ENCODE peak calls at places on chromosome 16, in nine cellular contexts. One of them, this sample, is unnamed.

GRCh38 chr16:17396762-17397498 is 73.8 kb downstream of the XYLT1 start:
- DNase-seq in ovary: peak; percentile 31
- DNase-seq in tibial artery: peak; percentile 79
- DNase-seq in left lung: no peak
- DNase-seq in cardiac muscle cell: peak; percentile 89
- DNase-seq in tibial nerve: no peak
- DNase-seq in ascending aorta: no peak
- DNase-seq in psoas muscle: no peak
- DNase-seq in endodermal cell: no peak
- DNase-seq in this sample: peak; percentile 81

GRCh38 chr16:2715519-2715918 is 4.5 kb downstream of the PRSS27 start:
- DNase-seq in ovary: peak; percentile 44
- DNase-seq in tibial artery: peak; percentile 66
- DNase-seq in left lung: peak; percentile 92
- DNase-seq in cardiac muscle cell: peak; percentile 66
- DNase-seq in tibial nerve: peak; percentile 25
- DNase-seq in ascending aorta: peak; percentile 70
- DNase-seq in psoas muscle: peak; percentile 81
- DNase-seq in endodermal cell: peak; percentile 90
- DNase-seq in this sample: peak; percentile 67

GRCh38 chr16:84058664-84059063 is 16.1 kb upstream of the SLC38A8 start:
- DNase-seq in ovary: no peak
- DNase-seq in tibial artery: no peak
- DNase-seq in left lung: peak; percentile 54
- DNase-seq in cardiac muscle cell: peak; percentile 45
- DNase-seq in tibial nerve: no peak
- DNase-seq in ascending aorta: no peak
- DNase-seq in psoas muscle: peak; percentile 38
- DNase-seq in endodermal cell: no peak
- DNase-seq in this sample: no peak

GRCh38 chr16:82011199-82011641 is at the start of gene SDR42E1:
- DNase-seq in ovary: no peak
- DNase-seq in tibial artery: no peak
- DNase-seq in left lung: peak; percentile 87
- DNase-seq in cardiac muscle cell: no peak
- DNase-seq in tibial nerve: no peak
- DNase-seq in ascending aorta: no peak
- DNase-seq in psoas muscle: no peak
- DNase-seq in endodermal cell: no peak
- DNase-seq in this sample: peak; percentile 85

GRCh38 chr16:24717411-24717810 is 12.0 kb upstream of the TNRC6A start:
- DNase-seq in ovary: no peak
- DNase-seq in tibial artery: no peak
- DNase-seq in left lung: no peak
- DNase-seq in cardiac muscle cell: peak; percentile 94
- DNase-seq in tibial nerve: peak; percentile 67
- DNase-seq in ascending aorta: no peak
- DNase-seq in psoas muscle: no peak
- DNase-seq in endodermal cell: no peak
- DNase-seq in this sample: no peak

GRCh38 chr16:73172621-73173312 is 124.8 kb upstream of the ZFHX3 start:
- DNase-seq in ovary: peak; percentile 75
- DNase-seq in tibial artery: peak; percentile 87
- DNase-seq in left lung: no peak
- DNase-seq in cardiac muscle cell: peak; percentile 97
- DNase-seq in tibial nerve: peak; percentile 83
- DNase-seq in ascending aorta: peak; percentile 86
- DNase-seq in psoas muscle: peak; percentile 73
- DNase-seq in endodermal cell: peak; percentile 75
- DNase-seq in this sample: peak; percentile 96

GRCh38 chr16:78503501-78504110 is 404.2 kb downstream of the WWOX start:
- DNase-seq in ovary: peak; percentile 51
- DNase-seq in tibial artery: no peak
- DNase-seq in left lung: no peak
- DNase-seq in cardiac muscle cell: peak; percentile 82
- DNase-seq in tibial nerve: peak; percentile 88
- DNase-seq in ascending aorta: no peak
- DNase-seq in psoas muscle: no peak
- DNase-seq in endodermal cell: peak; percentile 64
- DNase-seq in this sample: peak; percentile 54

GRCh38 chr16:15983898-15984297 is 34.5 kb downstream of the ABCC1 start:
- DNase-seq in ovary: no peak
- DNase-seq in tibial artery: no peak
- DNase-seq in left lung: no peak
- DNase-seq in cardiac muscle cell: no peak
- DNase-seq in tibial nerve: no peak
- DNase-seq in ascending aorta: peak; percentile 73
- DNase-seq in psoas muscle: peak; percentile 8
- DNase-seq in endodermal cell: no peak
- DNase-seq in this sample: no peak

GRCh38 chr16:89922477-89922883 is 662 bp upstream of the TUBB3 start:
- DNase-seq in ovary: peak; percentile 58
- DNase-seq in tibial artery: peak; percentile 86
- DNase-seq in left lung: peak; percentile 88
- DNase-seq in cardiac muscle cell: peak; percentile 92
- DNase-seq in tibial nerve: peak; percentile 53
- DNase-seq in ascending aorta: peak; percentile 94
- DNase-seq in psoas muscle: peak; percentile 75
- DNase-seq in endodermal cell: peak; percentile 92
- DNase-seq in this sample: peak; percentile 55

GRCh38 chr16:75227361-75228142 is 8.8 kb downstream of the CTRB1 start:
- DNase-seq in ovary: no peak
- DNase-seq in tibial artery: peak; percentile 64
- DNase-seq in left lung: peak; percentile 58
- DNase-seq in cardiac muscle cell: no peak
- DNase-seq in tibial nerve: no peak
- DNase-seq in ascending aorta: no peak
- DNase-seq in psoas muscle: peak; percentile 47
- DNase-seq in endodermal cell: no peak
- DNase-seq in this sample: peak; percentile 77

GRCh38 chr16:21199607-21200218 is 11.7 kb downstream of the ZP2 start:
- DNase-seq in ovary: no peak
- DNase-seq in tibial artery: no peak
- DNase-seq in left lung: no peak
- DNase-seq in cardiac muscle cell: no peak
- DNase-seq in tibial nerve: no peak
- DNase-seq in ascending aorta: no peak
- DNase-seq in psoas muscle: no peak
- DNase-seq in endodermal cell: no peak
- DNase-seq in this sample: no peak

GRCh38 chr16:84040206-84040822 is 2.3 kb downstream of the SLC38A8 start:
- DNase-seq in ovary: no peak
- DNase-seq in tibial artery: no peak
- DNase-seq in left lung: peak; percentile 48
- DNase-seq in cardiac muscle cell: no peak
- DNase-seq in tibial nerve: no peak
- DNase-seq in ascending aorta: no peak
- DNase-seq in psoas muscle: no peak
- DNase-seq in endodermal cell: no peak
- DNase-seq in this sample: no peak

GRCh38 chr16:11202260-11203091 is 53.5 kb downstream of the SOCS1 start:
- DNase-seq in ovary: no peak
- DNase-seq in tibial artery: no peak
- DNase-seq in left lung: no peak
- DNase-seq in cardiac muscle cell: no peak
- DNase-seq in tibial nerve: no peak
- DNase-seq in ascending aorta: no peak
- DNase-seq in psoas muscle: no peak
- DNase-seq in endodermal cell: peak; percentile 65
- DNase-seq in this sample: no peak

GRCh38 chr16:48612621-48613020 is 2.6 kb upstream of the N4BP1 start:
- DNase-seq in ovary: no peak
- DNase-seq in tibial artery: no peak
- DNase-seq in left lung: no peak
- DNase-seq in cardiac muscle cell: no peak
- DNase-seq in tibial nerve: no peak
- DNase-seq in ascending aorta: no peak
- DNase-seq in psoas muscle: no peak
- DNase-seq in endodermal cell: no peak
- DNase-seq in this sample: no peak

GRCh38 chr16:85249830-85250455 is 137.7 kb upstream of the CIBAR2 start:
- DNase-seq in ovary: no peak
- DNase-seq in tibial artery: no peak
- DNase-seq in left lung: no peak
- DNase-seq in cardiac muscle cell: no peak
- DNase-seq in tibial nerve: no peak
- DNase-seq in ascending aorta: no peak
- DNase-seq in psoas muscle: no peak
- DNase-seq in endodermal cell: no peak
- DNase-seq in this sample: no peak

GRCh38 chr16:391885-392335 is 5.1 kb upstream of the NME4 start:
- DNase-seq in ovary: no peak
- DNase-seq in tibial artery: peak; percentile 76
- DNase-seq in left lung: peak; percentile 84
- DNase-seq in cardiac muscle cell: peak; percentile 75
- DNase-seq in tibial nerve: no peak
- DNase-seq in ascending aorta: peak; percentile 70
- DNase-seq in psoas muscle: peak; percentile 80
- DNase-seq in endodermal cell: peak; percentile 96
- DNase-seq in this sample: peak; percentile 68

GRCh38 chr16:56939801-56940200 is 7.9 kb downstream of the HERPUD1 start:
- DNase-seq in ovary: no peak
- DNase-seq in tibial artery: peak; percentile 23
- DNase-seq in left lung: no peak
- DNase-seq in cardiac muscle cell: no peak
- DNase-seq in tibial nerve: no peak
- DNase-seq in ascending aorta: no peak
- DNase-seq in psoas muscle: no peak
- DNase-seq in endodermal cell: no peak
- DNase-seq in this sample: no peak
- H3K4me1 ChIP-seq in ovary: peaks cover 5% of the 10 kb centered on the region
- H3K4me1 ChIP-seq in tibial artery: no peaks in the 10 kb centered on the region
- H3K4me1 ChIP-seq in left lung: peaks cover 13% of the 10 kb centered on the region
- H3K4me1 ChIP-seq in cardiac muscle cell: no peaks in the 10 kb centered on the region
- H3K4me1 ChIP-seq in tibial nerve: peaks cover 32% of the 10 kb centered on the region
- H3K4me1 ChIP-seq in ascending aorta: peaks cover 2% of the 10 kb centered on the region
- H3K4me1 ChIP-seq in psoas muscle: peaks cover 18% of the 10 kb centered on the region
- H3K4me1 ChIP-seq in endodermal cell: no peaks in the 10 kb centered on the region
- H3K4me1 ChIP-seq in this sample: peaks cover 92% of the 10 kb centered on the region

GRCh38 chr16:67861877-67862276 is 11.0 kb upstream of the EDC4 start:
- DNase-seq in ovary: no peak
- DNase-seq in tibial artery: no peak
- DNase-seq in left lung: no peak
- DNase-seq in cardiac muscle cell: no peak
- DNase-seq in tibial nerve: no peak
- DNase-seq in ascending aorta: no peak
- DNase-seq in psoas muscle: no peak
- DNase-seq in endodermal cell: no peak
- DNase-seq in this sample: no peak
- H3K27ac ChIP-seq in ovary: no peak overlapping the region
- H3K27ac ChIP-seq in tibial artery: peak overlapping the region; percentile 91
- H3K27ac ChIP-seq in left lung: no peak overlapping the region
- H3K27ac ChIP-seq in cardiac muscle cell: no peak overlapping the region
- H3K27ac ChIP-seq in tibial nerve: peak overlapping the region; percentile 88
- H3K27ac ChIP-seq in ascending aorta: peak overlapping the region; percentile 90
- H3K27ac ChIP-seq in psoas muscle: peak overlapping the region; percentile 92
- H3K27ac ChIP-seq in endodermal cell: no peak overlapping the region
- H3K27ac ChIP-seq in this sample: no peak overlapping the region

GRCh38 chr16:52071101-52071500 is 475.8 kb downstream of the TOX3 start:
- DNase-seq in ovary: no peak
- DNase-seq in tibial artery: no peak
- DNase-seq in left lung: no peak
- DNase-seq in cardiac muscle cell: no peak
- DNase-seq in tibial nerve: no peak
- DNase-seq in ascending aorta: no peak
- DNase-seq in psoas muscle: no peak
- DNase-seq in endodermal cell: no peak
- DNase-seq in this sample: no peak

GRCh38 chr16:52069866-52070265 is 477.1 kb downstream of the TOX3 start:
- DNase-seq in ovary: no peak
- DNase-seq in tibial artery: no peak
- DNase-seq in left lung: no peak
- DNase-seq in cardiac muscle cell: peak; percentile 27
- DNase-seq in tibial nerve: no peak
- DNase-seq in ascending aorta: no peak
- DNase-seq in psoas muscle: no peak
- DNase-seq in endodermal cell: peak; percentile 53
- DNase-seq in this sample: no peak

GRCh38 chr16:52070341-52071057 is 476.4 kb downstream of the TOX3 start:
- DNase-seq in ovary: no peak
- DNase-seq in tibial artery: no peak
- DNase-seq in left lung: no peak
- DNase-seq in cardiac muscle cell: no peak
- DNase-seq in tibial nerve: no peak
- DNase-seq in ascending aorta: no peak
- DNase-seq in psoas muscle: no peak
- DNase-seq in endodermal cell: no peak
- DNase-seq in this sample: no peak

GRCh38 chr16:52066951-52067350 is 480.0 kb downstream of the TOX3 start:
- DNase-seq in ovary: no peak
- DNase-seq in tibial artery: no peak
- DNase-seq in left lung: no peak
- DNase-seq in cardiac muscle cell: no peak
- DNase-seq in tibial nerve: no peak
- DNase-seq in ascending aorta: no peak
- DNase-seq in psoas muscle: no peak
- DNase-seq in endodermal cell: no peak
- DNase-seq in this sample: no peak

GRCh38 chr16:52068447-52069074 is 478.4 kb downstream of the TOX3 start:
- DNase-seq in ovary: no peak
- DNase-seq in tibial artery: no peak
- DNase-seq in left lung: no peak
- DNase-seq in cardiac muscle cell: peak; percentile 21
- DNase-seq in tibial nerve: no peak
- DNase-seq in ascending aorta: no peak
- DNase-seq in psoas muscle: no peak
- DNase-seq in endodermal cell: peak; percentile 74
- DNase-seq in this sample: peak; percentile 66
- TF ChIP-seq CTCF in ovary: no peak
- TF ChIP-seq CTCF in tibial artery: no peak
- TF ChIP-seq CTCF in left lung: no peak
- TF ChIP-seq CTCF in cardiac muscle cell: no peak
- TF ChIP-seq CTCF in tibial nerve: no peak
- TF ChIP-seq CTCF in ascending aorta: no peak
- TF ChIP-seq CTCF in psoas muscle: no peak
- TF ChIP-seq CTCF in endodermal cell: peak; percentile 78
- TF ChIP-seq CTCF in this sample: peak; percentile 55

GRCh38 chr16:30820952-30821421 is 34.0 kb upstream of the ZNF629 start:
- DNase-seq in ovary: no peak
- DNase-seq in tibial artery: no peak
- DNase-seq in left lung: peak; percentile 64
- DNase-seq in cardiac muscle cell: no peak
- DNase-seq in tibial nerve: no peak
- DNase-seq in ascending aorta: no peak
- DNase-seq in psoas muscle: no peak
- DNase-seq in endodermal cell: no peak
- DNase-seq in this sample: no peak

GRCh38 chr16:30816769-30817168 is 29.8 kb upstream of the ZNF629 start:
- DNase-seq in ovary: no peak
- DNase-seq in tibial artery: no peak
- DNase-seq in left lung: no peak
- DNase-seq in cardiac muscle cell: no peak
- DNase-seq in tibial nerve: no peak
- DNase-seq in ascending aorta: no peak
- DNase-seq in psoas muscle: no peak
- DNase-seq in endodermal cell: no peak
- DNase-seq in this sample: no peak

DNA sequence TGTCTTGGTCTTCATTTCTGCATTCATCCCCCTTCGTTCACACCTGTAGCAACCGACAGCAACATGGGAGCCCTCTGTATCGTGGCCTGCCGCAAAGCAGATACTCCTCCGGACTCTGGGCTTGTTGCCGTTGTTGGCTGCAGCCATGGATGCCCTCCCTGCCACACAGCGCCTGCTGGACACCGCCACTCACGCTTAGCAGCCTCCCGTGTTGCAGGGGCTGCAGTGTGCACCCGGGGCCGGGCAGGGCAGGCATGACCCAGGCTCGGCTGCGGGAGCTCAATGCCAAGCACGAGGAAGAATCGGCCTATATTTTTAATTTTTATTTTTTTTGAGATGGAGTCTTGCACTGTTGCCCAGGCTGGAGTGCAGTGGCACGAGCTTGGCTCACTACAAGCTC is 34.9 kb upstream of the ZNF629 start:
- DNase-seq in ovary: no peak
- DNase-seq in tibial artery: no peak
- DNase-seq in left lung: no peak
- DNase-seq in cardiac muscle cell: no peak
- DNase-seq in tibial nerve: no peak
- DNase-seq in ascending aorta: no peak
- DNase-seq in psoas muscle: no peak
- DNase-seq in endodermal cell: no peak
- DNase-seq in this sample: no peak
- H3K4me1 ChIP-seq in ovary: no peaks in the 10 kb centered on the region
- H3K4me1 ChIP-seq in tibial artery: no peaks in the 10 kb centered on the region
- H3K4me1 ChIP-seq in left lung: no peaks in the 10 kb centered on the region
- H3K4me1 ChIP-seq in cardiac muscle cell: no peaks in the 10 kb centered on the region
- H3K4me1 ChIP-seq in tibial nerve: no peaks in the 10 kb centered on the region
- H3K4me1 ChIP-seq in ascending aorta: no peaks in the 10 kb centered on the region
- H3K4me1 ChIP-seq in psoas muscle: no peaks in the 10 kb centered on the region
- H3K4me1 ChIP-seq in endodermal cell: no peaks in the 10 kb centered on the region
- H3K4me1 ChIP-seq in this sample: no peaks in the 10 kb centered on the region